ENCODE peak calls at places on chromosomes 13 and 19, in four cellular contexts. E, U, Z and M are unnamed samples.

GRCh38 chr19:56291857-56292256 is 19.3 kb downstream of the EDDM13 start:
- DNase-seq in U (no peak), E (no peak), Z (no peak), M (no peak)

GRCh38 chr13:35388456-35388855 is 88.0 kb downstream of the MAB21L1 start:
- DNase-seq in Z (no peak), U (peak), E (peak), M (peak)

GRCh38 chr13:46051958-46052313 is 610 bp downstream of the ZC3H13 start:
- DNase-seq in E (no peak), U (peak), Z (no peak), M (no peak)

GRCh38 chr13:111630411-111630810 is 310.0 kb downstream of the TEX29 start:
- DNase-seq in E (no peak), U (no peak), Z (no peak), M (no peak)

GRCh38 chr19:49363265-49364082 is at the start of gene DKKL1:
- DNase-seq in E (peak), Z (peak), U (peak), M (peak)

GRCh38 chr13:51638497-51638871 is 54.2 kb downstream of the WDFY2 start:
- DNase-seq in E (peak), Z (peak), U (no peak), M (peak)

GRCh38 chr19:7901337-7901736 is 2.3 kb upstream of the MAP2K7 start:
- DNase-seq in Z (no peak), E (no peak), U (no peak), M (no peak)

GRCh38 chr19:36423925-36424324 is 5.5 kb upstream of the ZFP82 start:
- DNase-seq in E (no peak), Z (no peak), U (no peak), M (no peak)

GRCh38 chr19:35025969-35026368 is 4.3 kb upstream of the SCN1B start:
- DNase-seq in Z (no peak), E (no peak), U (no peak), M (no peak)

GRCh38 chr19:1860133-1860775 is 3.1 kb downstream of the KLF16 start:
- DNase-seq in E (peak), U (peak), Z (peak), M (peak)

GRCh38 chr19:2140193-2140545 is 11.2 kb downstream of the AP3D1 start:
- DNase-seq in Z (no peak), U (no peak), E (no peak), M (no peak)

GRCh38 chr19:11296264-11296663 is 304 bp downstream of the TSPAN16 start:
- DNase-seq in Z (no peak), E (peak), U (peak), M (peak)

GRCh38 chr13:31468114-31468902 is 268.5 kb downstream of the B3GLCT start:
- DNase-seq in Z (no peak), E (no peak), U (no peak), M (no peak)

GRCh38 chr19:47492571-47493377 is 8.8 kb upstream of the KPTN start:
- DNase-seq in E (no peak), Z (no peak), U (no peak), M (no peak)

GRCh38 chr13:60837806-60838205 is 440.8 kb downstream of the TDRD3 start:
- DNase-seq in E (no peak), Z (no peak), U (no peak), M (no peak)

GRCh38 chr19:44657211-44657921 is 13.7 kb downstream of the PVR start:
- DNase-seq in U (peak), Z (peak), E (peak), M (peak)

GRCh38 chr13:48843630-48844380 is 131.9 kb upstream of the FNDC3A start:
- DNase-seq in U (no peak), Z (no peak), E (no peak), M (no peak)

GRCh38 chr13:66563076-66563475 is 667.1 kb downstream of the PCDH9 start:
- DNase-seq in U (no peak), Z (no peak), E (no peak), M (no peak)

GRCh38 chr19:4374451-4375163 is 25.7 kb downstream of the SH3GL1 start:
- DNase-seq in U (peak), Z (peak), E (peak), M (peak)

GRCh38 chr19:10651821-10652220 is 2.3 kb upstream of the ILF3 start:
- DNase-seq in Z (no peak), U (no peak), E (no peak), M (no peak)

GRCh38 chr19:13881231-13881691 is 4.3 kb downstream of the NANOS3 start:
- DNase-seq in Z (no peak), E (peak), U (peak), M (no peak)

GRCh38 chr19:29483944-29484581 is 41.7 kb upstream of the VSTM2B start:
- DNase-seq in U (no peak), Z (no peak), E (no peak), M (no peak)

GRCh38 chr13:43095771-43096719 is 72.7 kb downstream of the DNAJC15 start:
- DNase-seq in U (no peak), E (peak), Z (peak), M (peak)

GRCh38 chr19:8361921-8362793 is 1.8 kb upstream of the ANGPTL4 start:
- DNase-seq in E (peak), U (peak), Z (peak), M (peak)

GRCh38 chr13:51942189-51942588 is 69.1 kb downstream of the ATP7B start:
- DNase-seq in U (no peak), Z (no peak), E (no peak), M (no peak)

GRCh38 chr13:20461860-20462532 is 63.7 kb downstream of the CRYL1 start:
- DNase-seq in Z (no peak), E (peak), U (no peak), M (no peak)

GRCh38 chr13:111116830-111117229 is 1.7 kb downstream of the ARHGEF7 start:
- DNase-seq in E (peak), Z (no peak), U (peak), M (peak)

GRCh38 chr19:17952041-17952976 is 14.6 kb upstream of the KCNN1 start:
- DNase-seq in U (no peak), E (no peak), Z (no peak), M (no peak)

GRCh38 chr19:925912-926594 is at the start of gene ARID3A:
- DNase-seq in E (peak), U (no peak), Z (no peak), M (no peak)

GRCh38 chr13:79442221-79442620 is 36.2 kb upstream of the RBM26 start:
- DNase-seq in E (no peak), Z (peak), U (no peak), M (no peak)

GRCh38 chr13:32035701-32036100 is 4.1 kb downstream of the FRY start:
- DNase-seq in Z (no peak), E (no peak), U (no peak), M (no peak)

GRCh38 chr19:35757231-35757748 is 461 bp upstream of the HSPB6 start:
- DNase-seq in Z (peak), U (peak), E (peak), M (peak)

GRCh38 chr13:48879854-48880253 is 95.9 kb upstream of the FNDC3A start:
- DNase-seq in U (no peak), E (no peak), Z (no peak), M (no peak)

GRCh38 chr19:694481-695349 is 537 bp downstream of the PRSS57 start:
- DNase-seq in U (no peak), Z (no peak), E (no peak), M (no peak)

GRCh38 chr13:73399347-73400216 is 340.8 kb downstream of the KLF5 start:
- DNase-seq in U (no peak), Z (no peak), E (no peak), M (no peak)

GRCh38 chr13:100478107-100478809 is 110.3 kb downstream of the GGACT start:
- DNase-seq in Z (no peak), E (no peak), U (no peak), M (no peak)

GRCh38 chr13:113862191-113862765 is 1.6 kb downstream of the GAS6 start:
- DNase-seq in E (no peak), Z (peak), U (peak), M (no peak)

GRCh38 chr13:113862766-113863510 is 938 bp downstream of the GAS6 start:
- DNase-seq in U (peak), E (peak), Z (no peak), M (peak)

GRCh38 chr13:113861433-113862030 is 2.3 kb downstream of the GAS6 start:
- DNase-seq in E (no peak), U (peak), Z (peak), M (no peak)

GRCh38 chr13:113864303-113864890 is 521 bp upstream of the GAS6 start:
- DNase-seq in U (peak), E (peak), Z (peak), M (peak)

GRCh38 chr13:113863511-113864302 is at the start of gene GAS6:
- DNase-seq in U (peak), Z (peak), E (peak), M (peak)
- TF ChIP-seq CTCF in U (peak), Z (peak), E (no peak), M (no peak)

GRCh38 chr13:23715762-23716235 is 145.6 kb downstream of the TNFRSF19 start:
- DNase-seq in U (peak), Z (no peak), E (no peak), M (no peak)
- TF ChIP-seq CTCF in U (no peak), Z (peak), E (peak), M (peak)

DNA sequence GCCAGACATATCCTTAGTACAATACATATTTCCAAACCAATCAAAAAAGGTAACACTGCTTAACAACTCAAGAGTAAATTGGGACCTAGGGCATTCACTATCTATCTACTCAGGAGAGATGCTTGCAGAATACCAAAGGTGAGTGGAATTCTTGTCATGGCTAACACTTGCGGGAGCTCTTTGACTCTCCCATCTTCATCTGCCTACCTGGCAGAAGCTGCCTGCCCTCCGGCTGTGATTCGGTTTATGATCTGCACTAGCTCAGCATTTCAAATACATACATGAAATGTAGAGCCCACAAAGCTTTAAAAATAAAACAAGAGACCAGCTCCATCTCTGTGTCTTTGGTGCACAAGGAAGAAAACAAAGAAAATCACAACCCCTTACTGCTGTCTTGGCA is 127.3 kb downstream of the STARD13 start:
- DNase-seq in E (no peak), U (no peak), Z (no peak), M (no peak)
- TF ChIP-seq CTCF in E (no peak), U (no peak), Z (no peak), M (no peak)

DNA sequence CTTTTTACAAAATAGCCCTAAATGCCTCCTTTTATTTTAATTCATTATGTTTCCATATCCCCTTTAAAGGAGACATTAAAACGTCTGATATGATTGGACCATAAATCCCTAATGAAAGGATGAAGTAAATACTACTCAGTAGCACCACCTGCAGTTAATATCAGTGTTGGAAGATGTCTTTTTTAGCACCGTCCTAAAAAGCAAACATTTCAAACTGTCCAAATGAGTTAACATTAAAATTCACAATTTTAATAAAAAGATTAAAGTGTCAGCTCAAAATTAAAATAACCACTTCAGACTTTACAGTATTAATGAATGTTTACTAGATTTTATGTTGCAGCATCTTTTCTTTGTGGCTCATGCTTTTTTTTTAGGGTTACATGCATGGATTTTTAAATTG is 12.3 kb downstream of the ZNF507 start:
- DNase-seq in U (no peak), E (no peak), Z (no peak), M (no peak)
- TF ChIP-seq CTCF in U (peak), E (peak), Z (peak), M (peak)